ENCODE peak calls at places on chromosome 16, in five cellular contexts. E is NCI-H774; T is stimulated activated CD8-positive, alpha-beta memory T cell treated with anti-CD3 and anti-CD28 coated beads, Interleukin-12 subunit alpha, Interleukin-12 subunit beta, amount 100 ng/mL, for 4 hours; C is endodermal cell; W is HT-29. Q is an unnamed sample.

GRCh38 chr16:4505356-4506153 is 29.4 kb downstream of the HMOX2 start:
- DNase-seq in W (no peak), T (peak), E (no peak), C (no peak), Q (no peak)

GRCh38 chr16:3689731-3690130 is 27.6 kb downstream of the TRAP1 start:
- DNase-seq in W (no peak), E (no peak), T (no peak), C (no peak), Q (no peak)

GRCh38 chr16:70764632-70765031 is 36.3 kb downstream of the VAC14 start:
- DNase-seq in C (no peak), E (no peak), W (no peak), T (no peak), Q (no peak)

GRCh38 chr16:71358464-71359031 is at the start of gene CALB2:
- DNase-seq in T (peak), C (peak), W (peak), E (peak), Q (peak)

GRCh38 chr16:5001986-5002385 is 31.7 kb downstream of the NAGPA start:
- DNase-seq in W (no peak), T (no peak), E (no peak), C (no peak), Q (no peak)

GRCh38 chr16:4016648-4017047 is 99.6 kb downstream of the ADCY9 start:
- DNase-seq in C (no peak), W (no peak), E (no peak), T (no peak), Q (no peak)

GRCh38 chr16:4323845-4324478 is 8.1 kb downstream of the GLIS2 start:
- DNase-seq in E (no peak), W (peak), C (peak), T (no peak), Q (peak)

GRCh38 chr16:30122621-30123160 is 329 bp downstream of the MAPK3 start:
- DNase-seq in E (no peak), T (no peak), C (no peak), W (no peak), Q (peak)

GRCh38 chr16:3509470-3509928 is 8.7 kb downstream of the CLUAP1 start:
- DNase-seq in C (peak), T (peak), E (no peak), W (no peak), Q (no peak)

GRCh38 chr16:88622125-88622524 is 16.2 kb upstream of the IL17C start:
- DNase-seq in E (no peak), T (no peak), W (no peak), C (no peak), Q (no peak)

GRCh38 chr16:85112364-85112763 is at the start of gene CIBAR2:
- DNase-seq in C (peak), T (no peak), W (no peak), E (no peak), Q (peak)

GRCh38 chr16:4556112-4556511 is at the start of gene C16orf96:
- DNase-seq in T (no peak), W (no peak), E (no peak), C (no peak), Q (peak)

GRCh38 chr16:65728172-65728571 is 606.3 kb upstream of the CDH11 start:
- DNase-seq in E (no peak), C (peak), T (no peak), W (no peak), Q (no peak)